ENCODE peak calls at places on chromosome 16, in six cellular contexts. Z is M059J, C is NCI-H774, M is NCI-H510A, Q is activated T-helper 1 cell treated with Interleukin-2 at 50 U/mL for 16 hours, K is A549. X is an unnamed sample.

GRCh38 chr16:27272076-27272475 is 3.5 kb upstream of the NSMCE1 start:
- DNase-seq in Z (no peak), C (no peak), M (no peak), Q (no peak), K (no peak), X (no peak)

GRCh38 chr16:23026777-23027362 is 122.4 kb downstream of the USP31 start:
- DNase-seq in Z (peak; percentile 37), K (no peak), Q (no peak), M (no peak), C (no peak), X (peak; percentile 49)

GRCh38 chr16:86928517-86929148 is 350.3 kb downstream of the FOXL1 start:
- DNase-seq in C (no peak), M (no peak), Q (no peak), K (no peak), Z (no peak), X (no peak)

GRCh38 chr16:29720703-29721102 is 25.1 kb downstream of the C16orf54 start:
- DNase-seq in K (no peak), C (no peak), Z (no peak), Q (no peak), M (no peak), X (no peak)

GRCh38 chr16:74774223-74775139 is at the start of gene FA2H:
- DNase-seq in Q (peak; percentile 44), Z (peak; percentile 62), C (peak; percentile 81), K (peak; percentile 96), M (peak; percentile 85), X (peak; percentile 35)

GRCh38 chr16:70738083-70738977 is 52.5 kb upstream of the MTSS2 start:
- DNase-seq in K (peak; percentile 83), Q (no peak), M (peak; percentile 52), C (no peak), Z (peak; percentile 64), X (peak; percentile 59)

GRCh38 chr16:86343733-86344585 is 166.4 kb upstream of the FOXF1 start:
- DNase-seq in Z (peak; percentile 81), K (no peak), C (no peak), Q (no peak), M (no peak), X (peak; percentile 35)

GRCh38 chr16:54538241-54538640 is 251.7 kb upstream of the IRX3 start:
- DNase-seq in C (no peak), M (no peak), Z (no peak), Q (no peak), K (no peak), X (no peak)

GRCh38 chr16:75272097-75272548 is 20.7 kb upstream of the BCAR1 start:
- DNase-seq in M (no peak), K (no peak), C (no peak), Z (no peak), Q (no peak), X (no peak)

GRCh38 chr16:79370736-79371135 is 229.8 kb downstream of the MAF start:
- DNase-seq in Z (no peak), C (no peak), Q (no peak), M (no peak), K (no peak), X (no peak)

GRCh38 chr16:77805403-77805802 is 17.0 kb downstream of the VAT1L start:
- DNase-seq in M (no peak), Q (no peak), Z (no peak), C (no peak), K (no peak), X (no peak)

GRCh38 chr16:80946481-80946880 is 60.2 kb downstream of the CMC2 start:
- DNase-seq in C (no peak), K (no peak), Q (no peak), M (no peak), Z (no peak), X (no peak)

GRCh38 chr16:49024896-49025295 is 256.7 kb downstream of the CBLN1 start:
- DNase-seq in Z (peak; percentile 49), K (no peak), C (no peak), Q (no peak), M (no peak), X (no peak)

GRCh38 chr16:4260360-4260759 is 12.5 kb downstream of the TFAP4 start:
- DNase-seq in Z (no peak), C (peak; percentile 94), M (peak; percentile 91), K (no peak), Q (no peak), X (no peak)

GRCh38 chr16:87802670-87803069 is 36.9 kb upstream of the KLHDC4 start:
- DNase-seq in Z (no peak), M (no peak), K (no peak), C (no peak), Q (no peak), X (no peak)

GRCh38 chr16:56667581-56668571 is at the start of gene MT1G:
- DNase-seq in Q (no peak), Z (no peak), C (peak; percentile 33), K (no peak), M (peak; percentile 65), X (no peak)

GRCh38 chr16:79267146-79267545 is 333.4 kb downstream of the MAF start:
- DNase-seq in Z (no peak), C (no peak), K (no peak), M (no peak), Q (no peak), X (no peak)

GRCh38 chr16:88685156-88686061 is 898 bp downstream of the SNAI3 start:
- DNase-seq in K (peak; percentile 84), Q (peak; percentile 39), M (no peak), C (no peak), Z (peak; percentile 33), X (peak; percentile 58)

GRCh38 chr16:10009691-10010090 is 172.5 kb downstream of the GRIN2A start:
- DNase-seq in Q (no peak), Z (no peak), M (no peak), K (no peak), C (no peak), X (no peak)

GRCh38 chr16:50680907-50681885 is at the start of gene SNX20:
- DNase-seq in Z (no peak), K (no peak), Q (peak; percentile 52), M (no peak), C (no peak), X (no peak)

GRCh38 chr16:50547340-50547865 is 793 bp upstream of the NKD1 start:
- DNase-seq in C (no peak), Q (peak; percentile 82), K (peak; percentile 68), Z (peak; percentile 55), M (no peak), X (no peak)

GRCh38 chr16:56972403-56972802 is 10.7 kb downstream of the CETP start:
- DNase-seq in Q (no peak), M (no peak), K (no peak), Z (no peak), C (no peak), X (no peak)

GRCh38 chr16:81623365-81624102 is 155.6 kb upstream of the PLCG2 start:
- DNase-seq in C (no peak), M (no peak), K (peak; percentile 73), Z (peak; percentile 60), Q (peak; percentile 35), X (peak; percentile 46)

GRCh38 chr16:84983308-84983707 is 28.0 kb downstream of the ZDHHC7 start:
- DNase-seq in Z (no peak), M (no peak), K (no peak), Q (no peak), C (no peak), X (no peak)

GRCh38 chr16:16149710-16150116 is 73.6 kb downstream of the ABCC6 start:
- DNase-seq in M (no peak), Z (no peak), Q (no peak), C (peak; percentile 9), K (no peak), X (no peak)

GRCh38 chr16:89828199-89828869 is at the start of gene SPIRE2:
- DNase-seq in Z (peak; percentile 69), Q (peak; percentile 39), M (no peak), K (no peak), C (peak; percentile 26), X (peak; percentile 34)

GRCh38 chr16:919658-920631 is 50.8 kb downstream of the LMF1 start:
- DNase-seq in Q (no peak), K (no peak), M (no peak), C (no peak), Z (no peak), X (no peak)

GRCh38 chr16:66026211-66026610 is 340.3 kb upstream of the CDH5 start:
- DNase-seq in Q (no peak), M (peak; percentile 40), Z (peak; percentile 59), C (no peak), K (no peak), X (peak; percentile 9)

GRCh38 chr16:66266436-66267286 is 99.8 kb upstream of the CDH5 start:
- DNase-seq in Z (no peak), M (no peak), Q (no peak), C (no peak), K (no peak), X (no peak)

X was measured in HT1080.